ENCODE peak calls at places on chromosomes 16 and 17, in four cellular contexts. Q, J, Z and D are unnamed samples.

GRCh38 chr16:49181812-49182211 is 99.8 kb downstream of the CBLN1 start:
- DNase-seq in Z (no peak), J (no peak), Q (no peak), D (no peak)

GRCh38 chr17:1181769-1182137 is 2.0 kb upstream of the ABR start:
- DNase-seq in Z (no peak), Q (no peak), J (no peak), D (no peak)

GRCh38 chr16:89905511-89906140 is 13.0 kb upstream of the MC1R start:
- DNase-seq in J (no peak), Q (no peak), Z (no peak), D (no peak)

GRCh38 chr16:88566158-88566557 is 4.0 kb upstream of the ZC3H18 start:
- DNase-seq in Q (no peak), Z (no peak), J (no peak), D (no peak)

GRCh38 chr17:6071528-6072065 is 1.4 kb downstream of the WSCD1 start:
- DNase-seq in Q (no peak), J (no peak), Z (no peak), D (no peak)

GRCh38 chr17:45371414-45372324 is 54.8 kb upstream of the MAP3K14 start:
- DNase-seq in J (peak), Z (no peak), Q (no peak), D (peak)

GRCh38 chr16:8928467-8928957 is 35.2 kb downstream of the USP7 start:
- DNase-seq in J (no peak), Z (peak), Q (no peak), D (no peak)

GRCh38 chr17:1604831-1605528 is 23.7 kb downstream of the SLC43A2 start:
- DNase-seq in Q (no peak), Z (no peak), J (no peak), D (no peak)

GRCh38 chr17:12180644-12181261 is 160.1 kb downstream of the MAP2K4 start:
- DNase-seq in J (no peak), Z (peak), Q (peak), D (no peak)

GRCh38 chr16:17101646-17102045 is 369.1 kb downstream of the XYLT1 start:
- DNase-seq in Q (no peak), Z (no peak), J (no peak), D (no peak)

GRCh38 chr16:89837014-89837546 is 8.8 kb downstream of the SPIRE2 start:
- DNase-seq in J (no peak), Q (no peak), Z (no peak), D (no peak)

GRCh38 chr16:84869464-84869863 is 49.7 kb downstream of the CRISPLD2 start:
- DNase-seq in J (no peak), Q (no peak), Z (no peak), D (no peak)

GRCh38 chr17:49213803-49214202 is 3.3 kb downstream of the ABI3 start:
- DNase-seq in J (no peak), Z (no peak), Q (no peak), D (no peak)

GRCh38 chr17:64411999-64412771 is 21.5 kb upstream of the PECAM1 start:
- DNase-seq in J (peak), Z (no peak), Q (peak), D (no peak)
- H3K4me3 ChIP-seq in J (peak), Z (peak), Q (peak), D (peak)

DNA sequence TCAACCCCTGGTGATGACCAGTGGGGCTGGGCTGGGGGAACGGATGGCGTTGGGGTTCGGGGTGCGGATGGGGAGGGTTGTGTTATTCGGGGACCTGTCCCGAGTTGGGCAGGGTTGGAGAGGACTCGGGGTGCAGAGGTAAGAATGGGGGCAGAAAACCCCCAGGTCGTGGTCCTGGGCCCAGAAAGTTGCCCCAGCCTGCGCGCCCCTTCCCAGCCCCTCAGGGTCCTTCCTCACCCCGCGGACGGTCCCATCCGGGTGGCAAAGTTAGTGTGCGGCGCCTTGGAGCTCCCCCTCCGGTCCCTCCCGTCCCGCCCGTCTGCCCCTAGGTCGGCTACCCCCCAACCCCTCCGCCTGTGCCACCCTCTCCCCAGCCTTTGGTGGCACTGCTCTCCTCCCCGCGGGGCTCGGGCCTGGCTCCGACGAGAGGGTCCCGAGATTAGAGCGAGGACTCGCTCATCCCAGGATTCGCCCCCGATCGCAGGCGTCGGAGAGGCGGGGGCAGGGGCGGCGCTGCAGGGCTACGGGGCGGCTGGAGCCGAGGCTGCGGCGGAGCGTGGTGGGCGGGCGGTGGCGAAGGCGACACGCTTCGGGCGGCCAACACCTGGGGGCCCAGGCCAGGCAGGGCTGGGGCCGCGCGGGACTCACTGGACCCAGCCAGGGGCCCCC is 1.1 kb downstream of the MGAT5B start:
- DNase-seq in Q (no peak), J (no peak), Z (no peak), D (no peak)
- H3K4me3 ChIP-seq in Q (peak), J (no peak), Z (no peak), D (peak)

GRCh38 chr17:28747046-28747691 is 3.4 kb downstream of the TRAF4 start:
- DNase-seq in Z (no peak), J (no peak), Q (no peak), D (no peak)
- H3K4me3 ChIP-seq in Z (no peak), J (no peak), Q (no peak), D (no peak)

DNA sequence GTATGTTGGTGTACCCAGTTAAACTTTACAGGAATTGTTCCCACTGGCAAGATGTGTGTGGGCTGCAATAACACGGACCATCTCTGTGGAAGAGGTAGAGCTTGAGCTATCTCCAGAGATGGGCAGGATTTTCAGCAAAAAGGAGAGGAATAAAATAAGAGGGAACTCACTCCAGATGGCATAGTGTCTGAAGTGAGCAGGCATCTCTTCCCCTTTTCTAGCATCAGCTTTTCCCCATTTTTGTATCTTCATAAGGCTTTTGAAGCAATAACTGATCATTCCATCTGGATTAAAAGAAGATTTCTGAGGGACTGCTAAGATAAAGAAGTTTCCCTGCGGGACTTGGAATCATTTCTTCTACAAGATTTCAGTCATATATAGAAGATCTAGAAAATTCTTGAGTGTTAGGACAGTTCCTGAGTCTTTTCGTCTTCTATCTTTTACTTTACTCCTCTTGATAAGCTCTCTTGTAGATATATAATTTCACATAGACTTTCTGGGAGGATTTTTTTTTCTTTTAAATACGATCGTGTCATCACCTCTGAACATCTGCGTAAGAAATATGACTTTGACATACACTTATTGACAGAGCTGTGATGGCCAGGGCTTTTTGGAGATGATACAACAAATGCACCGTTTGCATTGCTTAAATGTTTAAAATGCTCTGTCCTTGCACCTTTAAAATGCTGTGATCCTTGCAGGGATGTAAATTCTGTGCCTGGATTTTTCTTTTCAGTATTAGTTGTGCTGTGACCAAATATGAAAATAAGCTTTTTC is 2.1 kb downstream of the CPD start:
- DNase-seq in J (no peak), Q (no peak), Z (no peak), D (no peak)
- H3K4me3 ChIP-seq in J (peak), Q (no peak), Z (peak), D (peak)

GRCh38 chr16:68524069-68524820 is 14.8 kb upstream of the ZFP90 start:
- DNase-seq in Z (no peak), Q (no peak), J (no peak), D (no peak)

GRCh38 chr16:68519225-68519745 is 19.8 kb upstream of the ZFP90 start:
- DNase-seq in Z (no peak), Q (no peak), J (no peak), D (no peak)

GRCh38 chr16:68526143-68526781 is 12.8 kb upstream of the ZFP90 start:
- DNase-seq in Q (no peak), Z (no peak), J (no peak), D (no peak)

GRCh38 chr16:68517606-68518161 is 21.4 kb upstream of the ZFP90 start:
- DNase-seq in Z (no peak), J (no peak), Q (no peak), D (no peak)

DNA sequence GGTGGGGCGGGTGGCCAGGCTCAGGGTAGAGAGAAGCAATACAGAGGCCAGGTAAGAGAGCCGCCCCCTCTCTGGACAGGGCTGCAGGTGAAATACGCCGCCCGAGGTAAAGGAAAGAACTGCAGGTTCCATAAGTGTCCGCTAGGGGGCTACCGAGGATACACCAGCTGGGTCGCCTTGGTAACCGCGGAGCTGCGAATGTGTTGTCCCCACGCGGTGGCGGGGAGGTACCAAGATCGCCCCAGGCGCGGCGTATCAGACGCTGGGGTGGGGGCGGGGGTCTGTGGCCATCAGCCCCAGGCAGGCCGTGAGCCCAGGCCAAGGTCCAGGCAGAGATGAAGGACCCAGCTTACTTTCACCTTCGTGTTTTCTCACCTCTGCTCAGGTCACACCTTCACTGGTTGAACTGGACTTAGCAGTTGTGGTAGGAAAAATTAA is 18.4 kb upstream of the ZFP90 start:
- DNase-seq in Q (peak), Z (no peak), J (peak), D (peak)
- H3K4me3 ChIP-seq in Q (peak), Z (peak), J (peak), D (peak)

GRCh38 chr17:39757176-39757662 is 19.5 kb downstream of the GRB7 start:
- DNase-seq in Z (no peak), J (no peak), Q (no peak), D (no peak)

GRCh38 chr17:39761861-39762496 is 24.2 kb downstream of the GRB7 start:
- DNase-seq in Q (no peak), Z (no peak), J (no peak), D (peak)

GRCh38 chr17:39757931-39758873 is 20.5 kb downstream of the GRB7 start:
- DNase-seq in Q (no peak), Z (no peak), J (no peak), D (peak)

GRCh38 chr17:39756376-39757079 is 18.8 kb downstream of the GRB7 start:
- DNase-seq in J (no peak), Q (no peak), Z (no peak), D (peak)

GRCh38 chr17:39759204-39759603 is 21.5 kb downstream of the GRB7 start:
- DNase-seq in Q (no peak), Z (no peak), J (no peak), D (peak)
- H3K4me3 ChIP-seq in Q (no peak), Z (no peak), J (no peak), D (no peak)

GRCh38 chr17:75844530-75845057 is 390 bp upstream of the UNC13D start:
- DNase-seq in Q (no peak), Z (no peak), J (no peak), D (no peak)
- H3K4me3 ChIP-seq in Q (peak), Z (no peak), J (peak), D (peak)

GRCh38 chr17:68599873-68600122 is 1.4 kb downstream of the FAM20A start:
- DNase-seq in Z (no peak), J (no peak), Q (no peak), D (no peak)

GRCh38 chr17:68600123-68600880 is 865 bp downstream of the FAM20A start:
- DNase-seq in Z (no peak), J (peak), Q (no peak), D (no peak)

GRCh38 chr17:68598074-68598473 is 3.1 kb downstream of the FAM20A start:
- DNase-seq in Z (no peak), Q (no peak), J (no peak), D (no peak)

GRCh38 chr17:68599091-68599872 is 1.9 kb downstream of the FAM20A start:
- DNase-seq in J (no peak), Q (no peak), Z (no peak), D (no peak)

GRCh38 chr17:68598545-68598961 is 2.6 kb downstream of the FAM20A start:
- DNase-seq in J (no peak), Z (no peak), Q (no peak), D (no peak)
- H3K4me3 ChIP-seq in J (peak), Z (no peak), Q (no peak), D (peak)

GRCh38 chr16:10552281-10552680 is 28.1 kb downstream of the EMP2 start:
- DNase-seq in J (no peak), Q (no peak), Z (no peak), D (no peak)

GRCh38 chr16:10554569-10554968 is 25.8 kb downstream of the EMP2 start:
- DNase-seq in Z (no peak), J (no peak), Q (no peak), D (no peak)

GRCh38 chr16:10556240-10556639 is 24.2 kb downstream of the EMP2 start:
- DNase-seq in Q (no peak), Z (no peak), J (no peak), D (no peak)

GRCh38 chr16:10551881-10552280 is 28.5 kb downstream of the EMP2 start:
- DNase-seq in Q (no peak), Z (no peak), J (no peak), D (no peak)

GRCh38 chr16:10552998-10553491 is 27.4 kb downstream of the EMP2 start:
- DNase-seq in Z (no peak), Q (peak), J (peak), D (no peak)
- H3K4me3 ChIP-seq in Z (no peak), Q (peak), J (peak), D (peak)

DNA sequence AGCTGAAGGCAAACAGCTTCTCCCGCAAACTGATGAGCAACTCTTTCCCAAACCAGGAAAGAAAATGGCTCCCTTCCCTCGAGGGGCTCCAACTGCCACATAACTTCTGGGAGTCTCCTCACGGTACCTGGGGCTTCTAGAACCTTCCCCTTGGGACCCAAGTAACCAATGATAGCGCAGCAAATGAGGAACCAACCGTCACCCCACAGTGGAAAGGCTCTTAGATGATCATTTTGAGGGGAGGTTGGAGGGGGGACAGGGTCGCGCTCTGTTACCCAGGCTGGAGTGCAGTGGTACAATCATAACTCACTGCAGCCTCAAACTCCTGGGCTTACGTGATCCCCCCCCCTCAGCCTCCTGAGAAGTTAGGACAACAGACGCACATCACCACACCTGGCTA is at the start of gene DNAH17:
- DNase-seq in Z (no peak), Q (no peak), J (no peak), D (no peak)
- H3K4me3 ChIP-seq in Z (no peak), Q (no peak), J (no peak), D (no peak)